ENCODE peak calls at places on chromosomes 11 and 22, in four cellular contexts. Q is HL-60, X is left ventricle myocardium inferior, O is K562. Z is an unnamed sample.

GRCh38 chr11:72445423-72445822 is 11.1 kb upstream of the CLPB start:
- DNase-seq in O (no peak), Q (no peak), X (no peak), Z (no peak)

GRCh38 chr11:61791737-61792309 is 576 bp downstream of the TMEM258 start:
- DNase-seq in X (peak), O (peak), Q (peak), Z (peak)

GRCh38 chr11:99739464-99740089 is 718.8 kb downstream of the CNTN5 start:
- DNase-seq in O (peak), Q (no peak), X (no peak), Z (no peak)

GRCh38 chr11:59556115-59556882 is 45.0 kb downstream of the OR4D9 start:
- DNase-seq in Q (peak), X (peak), O (peak), Z (no peak)

GRCh38 chr11:61027141-61027840 is 55.8 kb downstream of the CD6 start:
- DNase-seq in X (no peak), O (no peak), Q (no peak), Z (peak)

GRCh38 chr11:64128255-64129006 is 37.5 kb downstream of the MACROD1 start:
- DNase-seq in O (no peak), X (no peak), Q (no peak), Z (no peak)

GRCh38 chr11:4018641-4019040 is 76.0 kb upstream of the RRM1 start:
- DNase-seq in X (no peak), Q (no peak), O (no peak), Z (no peak)

GRCh38 chr11:34252651-34253050 is 105.2 kb downstream of the ABTB2 start:
- DNase-seq in X (no peak), O (no peak), Q (no peak), Z (no peak)

GRCh38 chr11:1567052-1567720 is 4.9 kb downstream of the DUSP8 start:
- DNase-seq in O (no peak), Q (no peak), X (no peak), Z (no peak)

GRCh38 chr11:85685820-85686459 is at the start of gene CCDC89:
- DNase-seq in Q (no peak), X (peak), O (no peak), Z (no peak)

GRCh38 chr22:49951986-49952896 is 8.3 kb upstream of the PIM3 start:
- DNase-seq in Q (no peak), O (no peak), X (no peak), Z (no peak)

GRCh38 chr22:41596776-41597634 is 7.4 kb upstream of the PMM1 start:
- DNase-seq in O (peak), X (peak), Q (peak), Z (peak)

GRCh38 chr22:42978453-42979103 is 36.4 kb downstream of the PACSIN2 start:
- DNase-seq in X (no peak), O (no peak), Q (no peak), Z (no peak)

GRCh38 chr11:44927174-44927661 is 23.5 kb downstream of the TP53I11 start:
- DNase-seq in O (peak), Q (peak), X (peak), Z (peak)

GRCh38 chr11:22193348-22194051 is 615 bp downstream of the ANO5 start:
- DNase-seq in X (peak), Q (no peak), O (peak), Z (no peak)

GRCh38 chr11:35796542-35796941 is 134.0 kb downstream of the TRIM44 start:
- DNase-seq in O (no peak), Q (no peak), X (no peak), Z (no peak)

GRCh38 chr11:78251083-78251699 is 62.5 kb downstream of the USP35 start:
- DNase-seq in O (no peak), Q (no peak), X (no peak), Z (no peak)

GRCh38 chr11:133895551-133895950 is 50.2 kb upstream of the SPATA19 start:
- DNase-seq in X (no peak), O (no peak), Q (no peak), Z (no peak)

GRCh38 chr11:94794287-94795168 is 26.4 kb downstream of the AMOTL1 start:
- DNase-seq in O (no peak), Q (no peak), X (peak), Z (no peak)

GRCh38 chr22:43401661-43402060 is 10.2 kb upstream of the MPPED1 start:
- DNase-seq in Q (no peak), O (no peak), X (no peak), Z (no peak)

GRCh38 chr11:32581556-32581955 is 2.1 kb upstream of the EIF3M start:
- DNase-seq in X (no peak), Q (no peak), O (no peak), Z (no peak)

GRCh38 chr11:69650081-69650831 is 9.3 kb downstream of the CCND1 start:
- DNase-seq in X (no peak), Q (no peak), O (no peak), Z (no peak)

GRCh38 chr11:10379022-10379421 is 74.1 kb downstream of the ADM start:
- DNase-seq in O (peak), X (no peak), Q (no peak), Z (no peak)

GRCh38 chr22:27560781-27561180 is 240.8 kb downstream of the MN1 start:
- DNase-seq in X (no peak), Q (no peak), O (no peak), Z (no peak)

GRCh38 chr11:17416492-17416891 is 28.0 kb upstream of the KCNJ11 start:
- DNase-seq in O (no peak), X (no peak), Q (no peak), Z (no peak)

GRCh38 chr11:45402049-45402630 is 116.0 kb upstream of the SYT13 start:
- DNase-seq in Q (no peak), X (no peak), O (no peak), Z (no peak)

GRCh38 chr11:77710358-77710757 is 72.8 kb upstream of the CLNS1A start:
- DNase-seq in X (no peak), Q (no peak), O (no peak), Z (no peak)

GRCh38 chr22:38834215-38834953 is 9.4 kb downstream of the NPTXR start:
- DNase-seq in X (no peak), Q (no peak), O (no peak), Z (no peak)

GRCh38 chr11:1125803-1126202 is 31.9 kb upstream of the MUC5AC start:
- DNase-seq in O (no peak), Q (no peak), X (no peak), Z (no peak)

GRCh38 chr22:39917091-39917703 is 16.3 kb downstream of the GRAP2 start:
- DNase-seq in O (no peak), Q (no peak), X (no peak), Z (no peak)

GRCh38 chr11:114301927-114302326 is 5.7 kb downstream of the NNMT start:
- DNase-seq in O (no peak), Q (no peak), X (no peak), Z (no peak)

GRCh38 chr11:104946907-104947306 is 21.5 kb downstream of the CASP4 start:
- DNase-seq in Q (peak), X (no peak), O (peak), Z (no peak)

GRCh38 chr11:118051611-118052461 is 25.0 kb upstream of the TMPRSS4 start:
- DNase-seq in X (no peak), Q (peak), O (no peak), Z (peak)

GRCh38 chr11:129434641-129435498 is 59.2 kb downstream of the BARX2 start:
- DNase-seq in X (no peak), O (no peak), Q (no peak), Z (no peak)

DNA sequence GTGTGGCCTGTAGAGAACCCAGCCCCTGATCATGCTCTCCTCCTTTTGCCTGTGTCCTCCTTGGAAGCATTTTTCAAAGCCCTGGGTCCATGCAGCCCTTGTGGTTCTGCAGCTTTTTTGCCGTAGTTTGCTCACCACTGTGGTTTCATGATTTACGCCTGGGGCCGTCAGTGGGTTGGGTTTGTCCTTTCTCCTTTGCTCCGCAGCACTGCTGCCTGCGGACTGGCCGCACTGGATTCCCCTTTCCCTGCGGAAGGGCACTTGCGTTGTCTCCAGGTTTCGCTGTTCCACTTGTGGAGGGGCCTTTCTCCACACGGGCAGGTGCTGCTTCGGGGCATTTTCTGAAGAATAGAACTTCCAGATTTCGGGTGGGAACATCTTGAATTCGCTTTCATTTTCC is 1260.9 kb downstream of the BRD1 start:
- DNase-seq in X (no peak), O (no peak), Q (no peak), Z (no peak)
- H3K4me3 ChIP-seq in X (no peak), O (no peak), Q (no peak), Z (no peak)

GRCh38 chr11:100827934-100828661 is 141.0 kb downstream of the ARHGAP42 start:
- DNase-seq in X (no peak), O (no peak), Q (no peak), Z (no peak)
- H3K27ac ChIP-seq in X (no peak), O (no peak), Q (no peak), Z (no peak)

GRCh38 chr11:111513240-111513605 is 1.0 kb upstream of the BTG4 start:
- DNase-seq in X (no peak), O (no peak), Q (no peak), Z (no peak)
- H3K4me3 ChIP-seq in X (peak), O (no peak), Q (no peak), Z (peak)

GRCh38 chr11:121068787-121069186 is 32.3 kb upstream of the TECTA start:
- DNase-seq in X (no peak), O (no peak), Q (no peak), Z (no peak)

GRCh38 chr11:121067453-121067852 is 33.6 kb upstream of the TECTA start:
- DNase-seq in O (no peak), Q (no peak), X (no peak), Z (no peak)

GRCh38 chr11:121071456-121072236 is 29.4 kb upstream of the TECTA start:
- DNase-seq in X (no peak), O (no peak), Q (no peak), Z (no peak)

GRCh38 chr11:121067912-121068652 is 33.0 kb upstream of the TECTA start:
- DNase-seq in Q (no peak), O (no peak), X (no peak), Z (no peak)

GRCh38 chr11:121070951-121071350 is 30.1 kb upstream of the TECTA start:
- DNase-seq in O (no peak), Q (no peak), X (no peak), Z (no peak)
- H3K27ac ChIP-seq in O (no peak), Q (no peak), X (peak), Z (no peak)

GRCh38 chr11:18548001-18548400 is 21.3 kb upstream of the TSG101 start:
- DNase-seq in X (no peak), O (no peak), Q (no peak), Z (no peak)
- H3K4me3 ChIP-seq in X (no peak), O (no peak), Q (no peak), Z (no peak)

GRCh38 chr11:120121336-120121735 is 16.6 kb downstream of the TRIM29 start:
- DNase-seq in O (no peak), X (no peak), Q (no peak), Z (no peak)

GRCh38 chr11:120123946-120124345 is 14.0 kb downstream of the TRIM29 start:
- DNase-seq in Q (no peak), X (no peak), O (no peak), Z (no peak)

GRCh38 chr11:120122921-120123683 is 14.8 kb downstream of the TRIM29 start:
- DNase-seq in Q (peak), X (no peak), O (peak), Z (no peak)

GRCh38 chr11:120120805-120121335 is 17.0 kb downstream of the TRIM29 start:
- DNase-seq in O (no peak), X (no peak), Q (no peak), Z (no peak)

DNA sequence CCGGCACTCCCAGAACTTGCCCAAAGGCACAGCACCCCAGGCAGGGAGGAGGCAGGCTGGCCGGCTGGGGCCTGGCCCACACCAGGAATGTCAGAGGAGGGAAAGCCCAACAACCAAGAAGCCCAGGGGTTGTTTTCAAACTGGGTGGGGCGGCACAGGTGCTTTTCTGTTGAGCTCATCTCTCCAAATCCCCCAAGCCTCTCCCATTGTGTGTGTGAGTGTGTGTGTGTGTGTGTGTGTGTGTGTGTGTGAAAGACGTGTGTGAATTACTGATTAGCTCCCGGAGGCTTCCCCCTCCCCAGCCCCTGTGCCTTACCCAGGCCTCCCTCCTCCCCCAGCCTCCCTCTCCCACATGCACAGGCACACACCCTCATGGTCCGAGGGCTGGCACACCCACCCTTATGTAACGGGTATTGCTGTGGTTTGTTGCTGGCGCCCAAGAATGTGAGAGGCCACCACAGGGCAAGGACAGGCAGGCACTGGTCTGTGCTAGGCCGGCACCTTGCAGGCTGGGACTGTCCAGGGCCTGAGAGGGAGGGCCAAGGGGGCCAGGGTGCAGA is 15.9 kb downstream of the TRIM29 start:
- DNase-seq in X (no peak), O (no peak), Q (no peak), Z (no peak)
- H3K27ac ChIP-seq in X (no peak), O (no peak), Q (no peak), Z (no peak)

DNA sequence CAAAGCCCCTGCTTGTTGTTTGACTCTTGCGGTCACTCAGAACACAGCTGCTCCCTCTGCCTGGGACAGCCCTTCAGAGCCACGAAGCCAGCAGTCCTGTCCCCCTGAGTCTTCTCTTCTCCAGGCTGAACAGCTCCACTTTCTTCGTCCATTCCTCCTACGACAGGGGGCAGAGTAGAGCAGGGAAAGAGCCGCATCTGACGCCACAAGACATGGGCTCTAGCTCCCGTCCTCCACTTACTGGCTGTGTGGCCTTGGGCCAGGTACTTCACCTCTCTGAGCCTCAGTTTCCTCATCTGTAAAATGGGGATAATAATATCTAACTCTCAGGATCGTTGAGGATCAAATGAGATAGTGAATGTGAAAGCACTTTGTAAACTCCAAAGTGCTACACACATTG is 29.9 kb downstream of the CHRDL2 start:
- DNase-seq in O (peak), Q (peak), X (no peak), Z (no peak)
- H3K4me3 ChIP-seq in O (no peak), Q (no peak), X (no peak), Z (no peak)

DNA sequence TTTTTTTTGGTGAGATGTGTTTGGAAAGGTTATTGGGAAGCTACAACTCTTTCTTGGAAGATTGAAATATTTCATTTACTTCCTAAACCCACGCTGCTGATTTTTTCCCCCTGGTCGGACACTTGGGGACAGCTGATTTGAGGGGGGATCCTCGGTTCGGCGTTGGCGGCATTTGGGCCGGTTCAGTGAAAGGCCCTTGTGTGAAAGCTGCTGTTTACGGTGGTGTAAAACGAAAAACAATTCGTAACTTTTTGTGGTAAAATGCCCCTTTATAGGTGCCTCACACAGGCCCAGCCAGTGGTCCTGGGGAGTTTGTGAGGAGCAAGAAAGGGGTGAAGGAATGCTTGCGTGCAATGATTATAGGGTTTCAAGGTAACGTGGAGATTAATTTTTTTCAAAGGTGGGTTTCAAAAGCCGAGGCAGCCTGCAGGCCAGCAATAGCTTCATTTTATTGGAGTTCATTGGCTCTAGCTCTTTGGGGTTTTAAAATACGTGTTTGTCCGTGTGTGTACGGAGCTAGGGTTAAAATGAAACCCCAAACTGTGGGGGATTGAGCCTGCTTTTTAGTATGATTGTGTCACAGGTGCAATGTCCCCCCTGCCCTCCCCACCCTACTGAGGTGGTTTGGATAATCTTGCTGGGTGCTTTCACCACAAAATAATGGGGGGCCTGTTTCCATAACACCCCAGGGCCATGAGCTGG is 77.2 kb upstream of the PPARA start:
- DNase-seq in X (peak), O (no peak), Q (no peak), Z (no peak)
- H3K27ac ChIP-seq in X (peak), O (no peak), Q (peak), Z (no peak)